ENCODE peak calls at places on chromosome 5, in ten cellular contexts. P is T-cell; N is tibial nerve; U is activated CD4-positive, alpha-beta T cell treated with anti-CD3 and anti-CD28 coated beads, Interleukin-2, amount 50 U/mL, for 48 hours; B is astrocyte of the hippocampus; E is T-helper 17 cell; M is NCI-H1105; X is AG04450; D is activated CD8-positive, alpha-beta T cell treated with anti-CD3 and anti-CD28 coated beads, Interleukin-2, amount 10 ng/mL, durations not matched to agents 7 days and 5 days; Y is endothelial cell. S is an unnamed sample.

GRCh38 chr5:159552751-159553150 is 222.5 kb upstream of the IL12B start:
- DNase-seq in X (no peak), Y (no peak), D (no peak), M (no peak), E (no peak), B (peak; percentile 82), N (no peak), P (no peak), U (no peak), S (no peak)

GRCh38 chr5:32842798-32843531 is 131.8 kb downstream of the NPR3 start:
- DNase-seq in D (peak; percentile 23), Y (no peak), P (no peak), M (no peak), U (no peak), E (no peak), N (no peak), B (no peak), X (no peak), S (no peak)

GRCh38 chr5:172683696-172684464 is 42.8 kb downstream of the NEURL1B start:
- DNase-seq in U (peak; percentile 52), X (no peak), E (peak; percentile 67), N (no peak), M (no peak), Y (peak; percentile 20), D (peak; percentile 41), P (peak; percentile 59), B (peak; percentile 46), S (no peak)

GRCh38 chr5:150149618-150150017 is 6.0 kb downstream of the PDGFRB start:
- DNase-seq in Y (no peak), M (no peak), U (no peak), N (no peak), E (no peak), P (no peak), B (no peak), X (no peak), D (peak; percentile 82), S (no peak)

GRCh38 chr5:131164161-131164930 is 710 bp downstream of the HINT1 start:
- DNase-seq in E (peak; percentile 50), D (peak; percentile 78), X (peak; percentile 59), M (peak; percentile 14), Y (peak; percentile 63), P (peak; percentile 60), N (peak; percentile 19), B (peak; percentile 89), U (peak; percentile 62), S (peak; percentile 61)

GRCh38 chr5:123044926-123045617 is 8.5 kb upstream of the PPIC start:
- DNase-seq in E (no peak), U (no peak), P (no peak), X (no peak), M (no peak), Y (no peak), B (peak; percentile 7), N (no peak), D (no peak), S (no peak)

GRCh38 chr5:14247054-14247386 is 103.9 kb downstream of the TRIO start:
- DNase-seq in X (no peak), D (no peak), P (no peak), N (no peak), U (no peak), M (no peak), B (no peak), E (no peak), Y (no peak), S (peak; percentile 26)

GRCh38 chr5:64865662-64866061 is 96.9 kb downstream of the CWC27 start:
- DNase-seq in E (no peak), P (no peak), U (no peak), B (no peak), Y (no peak), D (no peak), M (no peak), X (no peak), N (no peak), S (no peak)

GRCh38 chr5:34923694-34924461 is 5.5 kb upstream of the DNAJC21 start:
- DNase-seq in N (no peak), P (no peak), E (no peak), D (peak; percentile 54), Y (no peak), B (peak; percentile 91), M (no peak), U (no peak), X (peak; percentile 57), S (no peak)

GRCh38 chr5:50553560-50553984 is 112.5 kb upstream of the EMB start:
- DNase-seq in X (no peak), P (no peak), E (no peak), B (peak; percentile 0), M (no peak), N (no peak), Y (no peak), D (no peak), U (no peak), S (no peak)

GRCh38 chr5:176541338-176542134 is 4.3 kb upstream of the RNF44 start:
- DNase-seq in M (no peak), U (peak; percentile 72), P (peak; percentile 69), X (no peak), E (peak; percentile 60), B (no peak), N (no peak), Y (peak; percentile 61), D (peak; percentile 84), S (peak; percentile 55)

GRCh38 chr5:57166250-57166649 is 7.6 kb upstream of the GPBP1 start:
- DNase-seq in M (no peak), X (no peak), E (no peak), B (no peak), U (no peak), N (no peak), P (no peak), Y (no peak), D (no peak), S (no peak)

GRCh38 chr5:62960781-62961180 is 382.2 kb downstream of the LRRC70 start:
- DNase-seq in Y (no peak), P (no peak), N (no peak), U (no peak), E (no peak), X (no peak), D (no peak), B (peak; percentile 18), M (no peak), S (no peak)

GRCh38 chr5:179131321-179131835 is 71.2 kb downstream of the ZNF354C start:
- DNase-seq in D (no peak), M (no peak), N (no peak), X (no peak), U (no peak), Y (no peak), E (no peak), B (no peak), P (no peak), S (no peak)

GRCh38 chr5:143025376-143025775 is 255.2 kb downstream of the ARHGAP26 start:
- DNase-seq in Y (no peak), D (no peak), N (no peak), X (no peak), E (no peak), P (no peak), B (no peak), M (no peak), U (no peak), S (no peak)

GRCh38 chr5:14723648-14724231 is 59.2 kb downstream of the OTULIN start:
- DNase-seq in U (no peak), E (no peak), X (no peak), N (no peak), Y (no peak), D (no peak), P (no peak), B (no peak), M (no peak), S (no peak)

GRCh38 chr5:56269216-56269927 is 36.2 kb upstream of the ANKRD55 start:
- DNase-seq in U (no peak), M (no peak), B (peak; percentile 73), E (no peak), Y (peak; percentile 35), D (peak; percentile 28), X (no peak), P (peak; percentile 15), N (no peak), S (peak; percentile 57)

GRCh38 chr5:174229640-174230350 is 184.3 kb downstream of the NSG2 start:
- DNase-seq in E (no peak), B (peak; percentile 80), Y (no peak), N (no peak), D (no peak), P (no peak), U (no peak), M (no peak), X (peak; percentile 38), S (no peak)

GRCh38 chr5:2750026-2750757 is 1.3 kb downstream of the IRX2 start:
- DNase-seq in E (no peak), U (no peak), M (peak; percentile 17), B (no peak), D (no peak), P (no peak), Y (peak; percentile 21), N (no peak), X (no peak), S (peak; percentile 32)

GRCh38 chr5:142091012-142091411 is 17.6 kb upstream of the NDFIP1 start:
- DNase-seq in B (no peak), X (no peak), N (no peak), U (no peak), M (no peak), D (peak; percentile 14), Y (no peak), P (no peak), E (no peak), S (peak; percentile 66)

GRCh38 chr5:168174376-168174775 is 117.1 kb upstream of the WWC1 start:
- DNase-seq in D (no peak), P (no peak), E (no peak), Y (no peak), B (peak; percentile 70), U (no peak), N (no peak), M (peak; percentile 8), X (no peak), S (peak; percentile 18)

GRCh38 chr5:74196233-74196632 is 444.3 kb downstream of the ENC1 start:
- DNase-seq in M (no peak), U (no peak), Y (no peak), B (no peak), D (no peak), P (no peak), N (no peak), E (no peak), X (no peak), S (no peak)

GRCh38 chr5:90480699-90481098 is 6.0 kb downstream of the POLR3G start:
- DNase-seq in D (no peak), N (no peak), P (no peak), Y (no peak), U (no peak), X (no peak), E (no peak), M (no peak), B (no peak), S (no peak)

GRCh38 chr5:79576606-79577289 is 35.5 kb upstream of the TENT2 start:
- DNase-seq in U (no peak), N (no peak), M (no peak), E (no peak), X (no peak), D (no peak), B (no peak), Y (no peak), P (no peak), S (no peak)

GRCh38 chr5:67301285-67301904 is 104.8 kb upstream of the CD180 start:
- DNase-seq in Y (no peak), M (no peak), P (no peak), N (peak; percentile 68), B (peak; percentile 77), E (no peak), U (no peak), X (peak; percentile 30), D (no peak), S (no peak)

GRCh38 chr5:138603521-138603920 is 28.3 kb upstream of the HSPA9 start:
- DNase-seq in P (no peak), B (peak; percentile 48), E (no peak), N (no peak), M (no peak), Y (no peak), U (peak; percentile 37), X (no peak), D (no peak), S (no peak)

GRCh38 chr5:80804332-80804731 is 149.5 kb upstream of the DHFR start:
- DNase-seq in X (no peak), Y (no peak), M (no peak), P (no peak), E (no peak), U (no peak), D (no peak), B (no peak), N (no peak), S (no peak)

GRCh38 chr5:173590436-173591299 is 25.8 kb downstream of the BOD1 start:
- DNase-seq in B (no peak), P (no peak), M (no peak), U (no peak), X (no peak), E (no peak), D (no peak), Y (no peak), N (no peak), S (no peak)